ENCODE peak calls at places on chromosomes 11 and 22, in six cellular contexts. Y is nephron progenitor cell; D is epithelial cell of esophagus; L is D341Med; K is NCI-H345; N is stimulated activated CD4-positive, alpha-beta T cell treated with anti-CD3 and anti-CD28 coated beads, Interleukin-2, amount 100 ng/mL, for 48 hours. V is an unnamed sample.

GRCh38 chr11:134363161-134363560 is 31.4 kb downstream of the GLB1L2 start:
- DNase-seq in Y (no peak), D (no peak), L (no peak), K (no peak), N (no peak), V (no peak)

GRCh38 chr11:20008870-20009644 is 151.2 kb downstream of the DBX1 start:
- DNase-seq in Y (no peak), D (no peak), L (no peak), K (no peak), N (no peak), V (no peak)

GRCh38 chr22:35703861-35704584 is 13.6 kb upstream of the APOL5 start:
- DNase-seq in Y (no peak), D (no peak), L (no peak), K (no peak), N (no peak), V (peak; percentile 52)

GRCh38 chr22:47036936-47037485 is 274.6 kb downstream of the TBC1D22A start:
- DNase-seq in Y (no peak), D (no peak), L (no peak), K (no peak), N (no peak), V (no peak)

GRCh38 chr22:29830585-29830984 is 7.5 kb downstream of the ASCC2 start:
- DNase-seq in Y (no peak), D (no peak), L (no peak), K (no peak), N (no peak), V (peak; percentile 22)

GRCh38 chr11:13166036-13166435 is 111.6 kb upstream of the BMAL1 start:
- DNase-seq in Y (no peak), D (no peak), L (no peak), K (no peak), N (no peak), V (no peak)

GRCh38 chr11:2940166-2940929 is 11.1 kb upstream of the PHLDA2 start:
- DNase-seq in Y (no peak), D (peak; percentile 41), L (peak; percentile 36), K (no peak), N (no peak), V (no peak)

GRCh38 chr11:13098067-13098466 is 89.0 kb downstream of the RASSF10 start:
- DNase-seq in Y (no peak), D (peak; percentile 98), L (peak; percentile 84), K (peak; percentile 96), N (no peak), V (no peak)

GRCh38 chr11:61919841-61920631 is 2.7 kb upstream of the RAB3IL1 start:
- DNase-seq in Y (no peak), D (no peak), L (peak; percentile 24), K (no peak), N (no peak), V (no peak)

GRCh38 chr11:93143186-93143585 is 54.6 kb downstream of the SLC36A4 start:
- DNase-seq in Y (no peak), D (no peak), L (no peak), K (no peak), N (no peak), V (peak; percentile 37)

GRCh38 chr22:29328566-29329500 is 13.3 kb upstream of the RASL10A start:
- DNase-seq in Y (no peak), D (no peak), L (no peak), K (no peak), N (no peak), V (no peak)

GRCh38 chr11:65186701-65187100 is 5.0 kb downstream of the CAPN1 start:
- DNase-seq in Y (no peak), D (no peak), L (no peak), K (no peak), N (no peak), V (no peak)

GRCh38 chr11:77710358-77710757 is 72.8 kb upstream of the CLNS1A start:
- DNase-seq in Y (no peak), D (peak; percentile 36), L (no peak), K (no peak), N (no peak), V (peak; percentile 38)

GRCh38 chr11:59197990-59198389 is 14.7 kb downstream of the MPEG1 start:
- DNase-seq in Y (no peak), D (peak; percentile 35), L (no peak), K (peak; percentile 20), N (no peak), V (peak; percentile 87)

GRCh38 chr11:36577859-36578258 is 10.1 kb downstream of the RAG1 start:
- DNase-seq in Y (no peak), D (peak; percentile 8), L (no peak), K (no peak), N (no peak), V (peak; percentile 86)

GRCh38 chr11:61543606-61544306 is 35.2 kb downstream of the LRRC10B start:
- DNase-seq in Y (no peak), D (peak; percentile 56), L (no peak), K (no peak), N (no peak), V (no peak)

GRCh38 chr11:115606223-115607220 is 102.3 kb upstream of the CADM1 start:
- DNase-seq in Y (no peak), D (no peak), L (peak; percentile 33), K (peak; percentile 19), N (no peak), V (peak; percentile 95)

V was measured in astrocyte of the hippocampus.